ENCODE peak calls at places on chromosomes 4 and X, in six cellular contexts. Y is H9, W is left lung, S is heart left ventricle, C is K562, K is psoas muscle. R is an unnamed sample. For H3K9me3, the result is how much of the 10 kb centered on the place peaks cover.

GRCh38 chrX:111435469-111435868 is 23.5 kb upstream of the DCX start:
- DNase-seq in C (no peak), Y (no peak), K (no peak), S (no peak), W (no peak), R (no peak)

GRCh38 chr4:95531141-95531540 is 17.6 kb downstream of the UNC5C start:
- DNase-seq in C (no peak), S (no peak), Y (no peak), W (no peak), K (no peak), R (no peak)

GRCh38 chr4:168440442-168441264 is 39.6 kb downstream of the DDX60L start:
- DNase-seq in W (no peak), C (no peak), S (no peak), K (no peak), Y (no peak), R (no peak)

GRCh38 chr4:23920296-23920695 is 30.4 kb upstream of the PPARGC1A start:
- DNase-seq in S (no peak), Y (no peak), W (no peak), C (no peak), K (no peak), R (no peak)

GRCh38 chrX:10496345-10496965 is 123.9 kb downstream of the MID1 start:
- DNase-seq in W (no peak), S (no peak), K (no peak), C (no peak), Y (no peak), R (no peak)

GRCh38 chr4:73726000-73726399 is 14.4 kb upstream of the CXCL8 start:
- DNase-seq in C (no peak), W (no peak), Y (no peak), S (no peak), K (no peak), R (no peak)

GRCh38 chrX:50814701-50815476 is 895 bp upstream of the SHROOM4 start:
- DNase-seq in Y (no peak), K (peak), C (no peak), S (peak), W (no peak), R (no peak)

GRCh38 chr4:176638992-176639391 is 153.7 kb downstream of the VEGFC start:
- DNase-seq in K (no peak), Y (no peak), W (no peak), C (no peak), S (no peak), R (no peak)

GRCh38 chr4:134777626-134778025 is 576.0 kb upstream of the PABPC4L start:
- DNase-seq in K (no peak), C (no peak), W (no peak), S (no peak), Y (no peak), R (no peak)

GRCh38 chrX:139113682-139114081 is 402.2 kb upstream of the FGF13 start:
- DNase-seq in K (no peak), S (no peak), W (no peak), C (no peak), Y (no peak), R (no peak)

GRCh38 chr4:181711387-181711786 is 531.8 kb upstream of the TENM3 start:
- DNase-seq in Y (no peak), W (no peak), S (no peak), K (no peak), C (no peak), R (no peak)

GRCh38 chr4:1869530-1870327 is 1.5 kb upstream of the NSD2 start:
- DNase-seq in S (no peak), Y (no peak), K (no peak), C (peak), W (no peak), R (peak)

GRCh38 chr4:42653606-42654560 is 3.0 kb downstream of the ATP8A1 start:
- DNase-seq in C (no peak), S (no peak), W (no peak), K (no peak), Y (no peak), R (no peak)

GRCh38 chr4:184498598-184498997 is 24.2 kb upstream of the IRF2 start:
- DNase-seq in Y (no peak), W (no peak), C (no peak), K (no peak), S (no peak), R (no peak)

GRCh38 chrX:139194571-139195280 is 335.8 kb upstream of the F9 start:
- DNase-seq in S (peak), W (no peak), Y (peak), C (peak), K (peak), R (peak)

GRCh38 chr4:103085555-103086196 is 9.1 kb upstream of the SLC9B2 start:
- DNase-seq in C (no peak), W (no peak), S (no peak), K (no peak), Y (no peak), R (no peak)

GRCh38 chr4:64539234-64539849 is 130.1 kb upstream of the TECRL start:
- DNase-seq in S (peak), W (no peak), C (peak), K (no peak), Y (peak), R (peak)

DNA sequence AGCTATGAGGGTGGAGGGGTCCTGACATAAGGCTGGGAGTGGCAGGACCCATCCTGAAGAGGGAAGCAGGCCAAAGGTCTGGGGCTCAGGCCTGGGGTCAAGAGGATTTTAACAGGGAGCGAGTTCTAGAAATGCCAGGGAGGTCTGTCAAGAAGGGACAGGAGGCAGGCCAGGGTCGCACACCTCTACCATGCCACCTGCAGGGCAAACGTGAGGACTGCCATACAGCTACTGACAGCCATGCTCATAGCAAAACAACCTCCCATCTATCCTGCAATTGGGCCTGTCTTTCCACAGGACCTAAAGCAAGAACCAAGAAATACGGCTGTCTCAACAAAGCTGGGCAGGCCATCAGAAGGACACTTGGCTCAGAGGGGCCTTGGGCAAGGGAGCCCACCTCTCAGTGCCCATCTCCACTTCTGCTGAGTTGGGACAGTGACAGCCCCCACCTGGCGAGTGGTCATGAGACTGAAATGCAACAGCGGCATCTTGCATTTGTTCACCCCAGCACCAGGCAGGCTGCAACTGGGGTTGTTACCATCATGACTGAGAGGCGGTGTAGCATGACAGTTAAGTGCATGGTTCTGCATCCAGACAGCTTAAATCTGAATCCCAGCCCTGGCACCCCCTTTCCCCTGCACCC is 92.7 kb downstream of the WFS1 start:
- DNase-seq in C (no peak), S (no peak), W (no peak), K (no peak), Y (no peak), R (peak)
- TF ChIP-seq CTCF in C (no peak), S (no peak), W (no peak), K (no peak), Y (peak), R (no peak)

GRCh38 chrX:153726286-153727107 is 1.8 kb downstream of the ABCD1 start:
- DNase-seq in W (peak), K (peak), C (peak), S (peak), Y (peak), R (peak)
- H3K9me3 ChIP-seq in W (under half), K (under half), C (under half), S (under half), Y (under half), R (under half)

GRCh38 chrX:48474127-48474526 is 1.9 kb upstream of the FTSJ1 start:
- DNase-seq in S (no peak), Y (no peak), W (no peak), C (no peak), K (no peak), R (no peak)
- TF ChIP-seq CTCF in S (no peak), Y (peak), W (no peak), C (peak), K (no peak), R (no peak)

GRCh38 chrX:66677430-66677829 is 38.6 kb upstream of the EDA2R start:
- DNase-seq in S (no peak), K (no peak), Y (no peak), W (no peak), C (no peak), R (no peak)
- H3K9me3 ChIP-seq in S (under half), K (under half), Y (under half), W (under half), C (under half), R (under half)

GRCh38 chrX:144335402-144335801 is 451.5 kb downstream of the UBE2NL start:
- DNase-seq in C (no peak), K (no peak), W (no peak), S (no peak), Y (peak), R (no peak)

GRCh38 chrX:144333429-144333828 is 449.6 kb downstream of the UBE2NL start:
- DNase-seq in S (no peak), C (no peak), Y (no peak), W (no peak), K (no peak), R (no peak)

GRCh38 chrX:144334577-144334976 is 450.7 kb downstream of the UBE2NL start:
- DNase-seq in S (no peak), C (no peak), K (no peak), W (no peak), Y (peak), R (no peak)
- TF ChIP-seq CTCF in S (no peak), C (no peak), K (no peak), W (no peak), Y (peak), R (no peak)

R was measured in mucosa of descending colon.